ENCODE peak calls at places on chromosomes 13 and 19, in four cellular contexts. W is HepG2, B is endothelial cell of umbilical vein, O is GM12878. K is an unnamed sample.

GRCh38 chr13:60509601-60510386 is 112.8 kb downstream of the TDRD3 start:
- DNase-seq in W (no peak), B (peak), O (no peak), K (no peak)

GRCh38 chr19:4985551-4985991 is 16.7 kb downstream of the KDM4B start:
- DNase-seq in W (no peak), B (no peak), O (no peak), K (no peak)

GRCh38 chr13:85132986-85133385 is 666.2 kb downstream of the SLITRK6 start:
- DNase-seq in W (no peak), B (no peak), O (no peak), K (no peak)

GRCh38 chr13:49904729-49905456 is 31.2 kb downstream of the SPRYD7 start:
- DNase-seq in W (no peak), B (no peak), O (no peak), K (no peak)

GRCh38 chr19:13262450-13262849 is 112.2 kb downstream of the IER2 start:
- DNase-seq in W (peak), B (peak), O (no peak), K (peak)

GRCh38 chr13:75486654-75487053 is 4.7 kb upstream of the TBC1D4 start:
- DNase-seq in W (no peak), B (no peak), O (no peak), K (no peak)

GRCh38 chr19:50311723-50312635 is 17.2 kb downstream of the KCNC3 start:
- DNase-seq in W (peak), B (no peak), O (no peak), K (peak)

GRCh38 chr19:32711747-32712146 is 7.8 kb upstream of the TDRD12 start:
- DNase-seq in W (no peak), B (no peak), O (no peak), K (no peak)

GRCh38 chr13:99989376-99990044 is 7.9 kb downstream of the ZIC2 start:
- DNase-seq in W (no peak), B (no peak), O (no peak), K (no peak)

GRCh38 chr13:94641432-94641941 is 39.8 kb downstream of the GPR180 start:
- DNase-seq in W (no peak), B (peak), O (no peak), K (no peak)

GRCh38 chr19:590396-590745 is 690 bp downstream of the HCN2 start:
- DNase-seq in W (no peak), B (no peak), O (no peak), K (no peak)

GRCh38 chr13:32309312-32309711 is 5.9 kb downstream of the ZAR1L start:
- DNase-seq in W (no peak), B (no peak), O (no peak), K (no peak)

GRCh38 chr19:40235238-40236025 is 8.9 kb upstream of the CCNP start:
- DNase-seq in W (no peak), B (no peak), O (no peak), K (no peak)

GRCh38 chr19:31290926-31291590 is 58.2 kb downstream of the TSHZ3 start:
- DNase-seq in W (no peak), B (no peak), O (no peak), K (no peak)

GRCh38 chr13:98174321-98174720 is 2.7 kb downstream of the RNF113B start:
- DNase-seq in W (no peak), B (no peak), O (no peak), K (no peak)

GRCh38 chr13:98986226-98986846 is 8.5 kb upstream of the DOCK9 start:
- DNase-seq in W (peak), B (peak), O (no peak), K (peak)

GRCh38 chr13:42814868-42815267 is 33.5 kb downstream of the FAM216B start:
- DNase-seq in W (no peak), B (no peak), O (no peak), K (no peak)

GRCh38 chr13:34391071-34391470 is 551.0 kb upstream of the NBEA start:
- DNase-seq in W (no peak), B (no peak), O (no peak), K (no peak)

GRCh38 chr19:29876414-29876813 is 64.6 kb downstream of the CCNE1 start:
- DNase-seq in W (no peak), B (no peak), O (no peak), K (no peak)

GRCh38 chr19:571127-571974 is 1.0 kb upstream of the BSG start:
- DNase-seq in W (peak), B (peak), O (peak), K (peak)

GRCh38 chr13:76992548-76993001 is 694 bp downstream of the CLN5 start:
- DNase-seq in W (no peak), B (peak), O (no peak), K (peak)

GRCh38 chr19:45638930-45639729 is at the start of gene EML2:
- DNase-seq in W (peak), B (peak), O (no peak), K (peak)

GRCh38 chr19:35500611-35501010 is 10.3 kb upstream of the KRTDAP start:
- DNase-seq in W (no peak), B (no peak), O (no peak), K (no peak)

GRCh38 chr13:32229443-32229842 is 85.7 kb downstream of the ZAR1L start:
- DNase-seq in W (no peak), B (no peak), O (no peak), K (no peak)

GRCh38 chr19:1049841-1050240 is 9.9 kb downstream of the ABCA7 start:
- DNase-seq in W (no peak), B (no peak), O (no peak), K (no peak)

GRCh38 chr13:110363009-110363408 is 55.9 kb downstream of the COL4A2 start:
- DNase-seq in W (no peak), B (no peak), O (no peak), K (no peak)

GRCh38 chr19:45471866-45472556 is 4.2 kb downstream of the FOSB start:
- DNase-seq in W (no peak), B (no peak), O (no peak), K (no peak)

GRCh38 chr13:105345116-105345515 is 1190.3 kb downstream of the EFNB2 start:
- DNase-seq in W (no peak), B (no peak), O (no peak), K (no peak)

GRCh38 chr13:112932971-112933370 is 36.0 kb upstream of the MCF2L start:
- DNase-seq in W (no peak), B (no peak), O (no peak), K (no peak)
- TF ChIP-seq MYC in W (no peak), B (no peak), O (no peak), K (no peak)

DNA sequence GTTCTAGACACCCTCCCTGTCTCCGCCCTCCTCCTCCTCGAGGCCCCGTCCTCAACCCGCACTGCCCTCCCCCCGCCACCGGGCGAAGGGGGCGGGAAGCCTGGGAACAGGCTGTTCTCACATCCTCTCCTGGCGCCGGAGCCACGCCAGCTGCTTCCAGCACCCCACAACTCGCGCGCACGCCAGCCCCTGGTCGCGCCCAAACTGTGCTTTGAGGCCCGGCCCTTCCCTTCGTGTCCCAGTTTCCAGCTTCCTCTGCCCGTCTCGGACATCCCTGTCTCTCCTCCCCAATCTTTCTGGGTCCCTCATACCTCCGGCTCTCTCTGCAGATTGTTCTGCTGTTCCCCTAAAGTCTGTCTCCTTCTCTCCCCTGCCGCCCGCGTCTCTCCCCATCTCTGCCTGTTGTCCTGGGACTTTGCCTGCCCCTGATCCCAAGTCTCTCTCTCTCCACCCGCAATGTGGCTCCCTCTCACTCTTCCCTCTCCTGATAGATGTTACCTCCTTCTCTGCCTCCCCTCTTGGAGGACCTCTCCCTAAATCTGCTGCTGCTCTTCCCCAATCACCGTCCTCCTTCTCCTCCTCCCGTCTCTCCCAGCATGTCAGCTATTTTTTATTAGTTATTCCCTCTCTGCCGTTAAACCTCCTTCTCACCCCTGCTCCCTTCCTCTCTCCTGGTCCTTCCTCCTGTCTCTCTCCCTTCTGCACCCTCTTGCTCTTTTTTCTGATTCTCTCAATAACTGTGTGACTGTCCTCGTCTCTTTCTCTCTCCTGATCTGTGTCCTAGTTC is 14.2 kb downstream of the DPF1 start:
- DNase-seq in W (no peak), B (peak), O (no peak), K (no peak)
- TF ChIP-seq EZH2 in W (no peak), B (peak), O (no peak), K (no peak)

DNA sequence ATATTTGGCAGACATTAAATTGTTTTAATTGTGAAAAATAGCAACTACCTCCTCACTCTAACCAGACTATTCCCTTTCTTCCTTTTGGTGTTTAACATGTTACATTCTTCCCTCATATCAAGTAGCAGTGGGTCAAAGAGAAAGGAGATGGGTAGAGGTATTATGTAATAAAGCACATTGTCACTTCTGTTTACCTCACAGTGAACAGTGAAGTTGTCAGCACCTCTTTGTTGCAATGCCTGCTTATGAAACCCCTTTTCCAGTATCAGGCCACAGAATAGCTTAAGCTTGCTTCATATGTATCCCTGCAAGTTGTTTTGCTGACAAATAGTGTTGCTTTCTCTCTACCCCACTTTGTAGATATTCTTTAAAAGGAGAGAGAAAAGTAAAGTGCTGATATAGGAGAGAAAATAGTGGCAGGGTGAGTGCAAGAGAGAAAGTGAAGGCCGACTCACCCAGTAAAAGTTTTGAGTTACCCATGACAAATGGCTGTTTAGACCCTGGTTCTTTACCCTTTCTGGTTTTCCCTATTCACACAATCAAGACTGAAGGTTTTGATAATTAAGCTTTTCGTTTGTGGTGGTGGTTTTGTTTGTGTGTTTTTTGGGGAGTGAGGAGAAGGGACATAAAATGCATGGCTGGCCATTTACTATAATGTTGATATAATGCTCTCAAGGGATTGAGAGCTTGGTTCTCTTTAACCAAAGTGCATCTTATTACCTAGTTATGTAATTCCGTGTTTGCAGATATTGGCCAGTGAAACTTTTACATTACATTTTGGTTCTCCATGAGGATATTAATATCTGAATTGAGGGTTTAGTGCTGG is 3.7 kb downstream of the ITM2B start:
- DNase-seq in W (no peak), B (peak), O (no peak), K (no peak)
- TF ChIP-seq MYC in W (no peak), B (no peak), O (no peak), K (no peak)

GRCh38 chr13:101916758-101917474 is 464.4 kb downstream of the ITGBL1 start:
- DNase-seq in W (no peak), B (no peak), O (no peak), K (no peak)

GRCh38 chr13:101916108-101916757 is 463.8 kb downstream of the ITGBL1 start:
- DNase-seq in W (no peak), B (no peak), O (no peak), K (no peak)

GRCh38 chr13:101917475-101917810 is 465.0 kb downstream of the ITGBL1 start:
- DNase-seq in W (no peak), B (no peak), O (no peak), K (no peak)

GRCh38 chr13:101915755-101916107 is 463.3 kb downstream of the ITGBL1 start:
- DNase-seq in W (no peak), B (no peak), O (no peak), K (no peak)

GRCh38 chr13:101915333-101915732 is 462.9 kb downstream of the ITGBL1 start:
- DNase-seq in W (no peak), B (no peak), O (no peak), K (no peak)
- TF ChIP-seq EZH2 in W (no peak), B (no peak), O (no peak), K (no peak)

GRCh38 chr19:34481861-34482379 is 362 bp downstream of the WTIP start:
- DNase-seq in W (no peak), B (peak), O (no peak), K (no peak)
- TF ChIP-seq MYC in W (no peak), B (no peak), O (no peak), K (no peak)

DNA sequence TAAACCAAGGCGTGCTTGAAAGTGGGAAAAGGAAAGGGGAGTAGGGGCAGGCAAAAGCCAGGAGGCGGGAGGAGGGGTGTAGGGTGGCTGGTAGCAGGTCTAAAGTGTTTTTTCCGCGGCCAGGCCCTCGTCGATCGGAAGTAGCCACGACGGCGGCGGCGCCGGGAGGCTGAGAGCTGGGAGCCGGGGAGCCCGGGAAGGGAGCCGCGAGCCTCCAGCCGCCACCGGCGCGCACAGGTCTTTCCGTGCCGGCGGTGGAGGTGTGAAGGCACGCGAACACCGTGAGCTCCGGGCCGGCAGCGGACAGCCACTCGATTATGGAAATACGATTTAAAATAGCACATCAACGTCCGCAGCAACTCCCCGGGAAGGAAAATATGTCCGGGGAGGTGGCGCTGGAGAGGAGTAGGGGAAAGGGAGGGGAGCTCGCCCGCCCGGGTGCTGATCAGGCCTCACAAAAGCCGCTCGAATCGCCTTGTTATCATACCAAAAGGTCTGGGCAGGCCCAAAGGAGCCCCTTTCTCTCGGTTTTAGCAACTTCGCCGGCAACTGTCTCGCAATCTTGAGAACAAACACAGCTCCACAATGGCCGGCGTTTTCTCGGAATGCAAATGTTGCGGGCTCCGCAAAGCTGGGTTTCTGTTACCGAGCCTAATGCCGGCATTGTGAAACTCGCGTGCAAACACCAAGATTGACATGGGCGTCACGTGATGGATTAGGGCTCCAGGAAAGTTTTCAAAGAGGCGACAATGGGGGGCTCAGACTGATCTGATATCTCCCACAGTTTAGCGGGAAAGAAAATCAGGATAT is 2.9 kb upstream of the PCDH8 start:
- DNase-seq in W (peak), B (no peak), O (peak), K (no peak)
- TF ChIP-seq EZH2 in W (no peak), B (peak), O (no peak), K (no peak)

GRCh38 chr19:17764348-17764747 is 13.1 kb downstream of the FCHO1 start:
- DNase-seq in W (no peak), B (no peak), O (no peak), K (no peak)

GRCh38 chr19:17762505-17763229 is 11.4 kb downstream of the FCHO1 start:
- DNase-seq in W (peak), B (peak), O (no peak), K (peak)

GRCh38 chr19:17765069-17765618 is 13.9 kb downstream of the FCHO1 start:
- DNase-seq in W (peak), B (no peak), O (no peak), K (no peak)

GRCh38 chr19:17767559-17767958 is 16.3 kb downstream of the FCHO1 start:
- DNase-seq in W (no peak), B (no peak), O (no peak), K (no peak)

GRCh38 chr19:17766543-17767131 is 15.4 kb downstream of the FCHO1 start:
- DNase-seq in W (peak), B (peak), O (no peak), K (peak)
- TF ChIP-seq MYC in W (peak), B (no peak), O (no peak), K (no peak)

GRCh38 chr19:3801412-3802096 is 15.4 kb upstream of the MATK start:
- DNase-seq in W (no peak), B (no peak), O (no peak), K (no peak)
- TF ChIP-seq EZH2 in W (no peak), B (peak), O (no peak), K (no peak)

GRCh38 chr13:48533207-48533499 is 273 bp upstream of the RCBTB2 start:
- DNase-seq in W (no peak), B (no peak), O (no peak), K (no peak)

GRCh38 chr13:48531416-48532145 is 1.3 kb downstream of the RCBTB2 start:
- DNase-seq in W (peak), B (no peak), O (peak), K (peak)

GRCh38 chr13:48530833-48531232 is 2.0 kb downstream of the RCBTB2 start:
- DNase-seq in W (no peak), B (no peak), O (peak), K (no peak)

GRCh38 chr13:48532473-48533206 is at the start of gene RCBTB2:
- DNase-seq in W (peak), B (peak), O (peak), K (peak)

GRCh38 chr13:48532146-48532472 is 771 bp downstream of the RCBTB2 start:
- DNase-seq in W (no peak), B (no peak), O (peak), K (no peak)
- TF ChIP-seq MYC in W (no peak), B (no peak), O (no peak), K (no peak)

GRCh38 chr19:11480927-11481776 is at the start of gene ELAVL3:
- DNase-seq in W (no peak), B (no peak), O (no peak), K (peak)
- TF ChIP-seq EZH2 in W (no peak), B (peak), O (no peak), K (no peak)